ENCODE peak calls at places on chromosomes 16 and 17, in eight cellular contexts. A is fibroblast of mammary gland, W is OCI-LY7, K is AG10803, X is fibroblast of lung, P is HFF-Myc, R is thoracic aorta, V is esophagus squamous epithelium. H is an unnamed sample.

GRCh38 chr16:11668590-11669379 is 530 bp downstream of the SNN start:
- DNase-seq in A (no peak), W (no peak), K (no peak), X (no peak), V (no peak), R (no peak), P (no peak), H (no peak)

GRCh38 chr16:12907670-12908233 is 6.4 kb downstream of the SHISA9 start:
- DNase-seq in P (no peak), R (no peak), A (no peak), X (no peak), V (no peak), W (peak; percentile 31), K (no peak), H (no peak)

GRCh38 chr17:64682261-64683181 is 20.4 kb upstream of the SMURF2 start:
- DNase-seq in X (peak; percentile 94), R (no peak), K (peak; percentile 59), P (no peak), W (no peak), V (no peak), A (peak; percentile 51), H (no peak)

GRCh38 chr17:44351961-44352921 is 7.1 kb downstream of the GRN start:
- DNase-seq in A (no peak), X (no peak), P (no peak), W (no peak), K (no peak), V (no peak), R (no peak), H (no peak)

GRCh38 chr17:65362826-65363225 is 198.6 kb downstream of the AXIN2 start:
- DNase-seq in R (no peak), X (peak; percentile 11), P (no peak), V (no peak), W (no peak), A (peak; percentile 3), K (no peak), H (peak; percentile 34)

GRCh38 chr16:66605177-66605999 is 884 bp downstream of the CMTM3 start:
- DNase-seq in X (peak; percentile 63), R (no peak), W (peak; percentile 38), K (peak; percentile 36), P (no peak), V (no peak), A (peak; percentile 40), H (peak; percentile 32)

GRCh38 chr17:30956764-30957374 is 14.0 kb upstream of the RNF135 start:
- DNase-seq in X (no peak), P (no peak), R (no peak), K (no peak), A (no peak), W (no peak), V (no peak), H (no peak)

GRCh38 chr17:41710472-41711090 is 1.6 kb upstream of the GAST start:
- DNase-seq in P (no peak), X (peak; percentile 91), W (no peak), V (no peak), A (peak; percentile 95), K (peak; percentile 67), R (no peak), H (peak; percentile 76)

GRCh38 chr16:53775821-53776431 is 72.0 kb downstream of the FTO start:
- DNase-seq in K (peak; percentile 98), A (peak; percentile 92), X (peak; percentile 97), W (no peak), V (no peak), R (peak; percentile 12), P (peak; percentile 61), H (peak; percentile 93)

GRCh38 chr17:66508896-66509843 is 206.8 kb downstream of the PRKCA start:
- DNase-seq in A (peak; percentile 93), P (no peak), K (peak; percentile 88), X (peak; percentile 90), W (no peak), R (no peak), V (no peak), H (peak; percentile 94)

GRCh38 chr16:54505479-54506247 is 219.1 kb upstream of the IRX3 start:
- DNase-seq in W (no peak), R (no peak), A (no peak), V (no peak), P (no peak), K (no peak), X (no peak), H (no peak)

GRCh38 chr16:64542152-64542551 is 579.7 kb downstream of the CDH11 start:
- DNase-seq in R (no peak), K (no peak), W (no peak), P (no peak), X (no peak), A (no peak), V (no peak), H (no peak)

GRCh38 chr17:2082003-2082862 is 27.3 kb downstream of the HIC1 start:
- DNase-seq in R (no peak), P (no peak), X (no peak), A (peak; percentile 38), W (no peak), V (no peak), K (peak; percentile 60), H (peak; percentile 36)

GRCh38 chr17:40452074-40452787 is 9.0 kb downstream of the IGFBP4 start:
- DNase-seq in W (no peak), P (no peak), K (peak; percentile 88), X (peak; percentile 99), V (no peak), R (peak; percentile 44), A (peak; percentile 98), H (no peak)

GRCh38 chr16:85954927-85955539 is 56.1 kb downstream of the IRF8 start:
- DNase-seq in P (no peak), K (no peak), R (no peak), A (no peak), V (no peak), X (no peak), W (no peak), H (no peak)

GRCh38 chr17:70808596-70808995 is 639.3 kb downstream of the KCNJ2 start:
- DNase-seq in A (no peak), P (no peak), W (peak; percentile 19), V (no peak), R (no peak), K (no peak), X (no peak), H (peak; percentile 45)

DNA sequence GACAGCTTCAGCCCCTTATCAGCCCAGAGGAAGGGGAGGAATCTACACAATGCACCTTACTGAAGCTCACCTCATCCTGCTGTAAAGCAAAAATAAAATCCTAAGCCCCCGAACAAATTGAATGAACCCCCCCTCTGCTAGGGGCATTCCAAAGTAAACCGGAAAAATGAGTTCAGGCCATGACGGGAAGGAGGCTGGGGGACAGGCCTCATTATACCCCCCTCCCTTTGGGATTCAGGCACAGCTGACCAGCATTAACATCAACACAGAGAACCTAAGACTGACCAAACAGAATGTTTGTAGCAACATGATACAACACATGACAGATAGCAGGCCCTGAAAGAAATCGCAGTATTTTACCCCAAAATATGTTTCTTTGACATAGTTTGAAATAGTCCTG is 64.2 kb downstream of the DNAH17 start:
- DNase-seq in X (no peak), A (no peak), R (no peak), P (no peak), K (no peak), W (no peak), V (no peak), H (no peak)
- TF ChIP-seq CTCF in X (no peak), A (no peak), R (no peak), P (no peak), K (no peak), W (no peak), V (no peak), H (no peak)

GRCh38 chr16:81097230-81097629 is 1.0 kb upstream of the GCSH start:
- DNase-seq in A (no peak), W (no peak), R (no peak), X (no peak), K (no peak), P (no peak), V (no peak), H (no peak)
- H3K4me3 ChIP-seq in A (no peak overlapping the region), W (no peak overlapping the region), R (no peak overlapping the region), X (no peak overlapping the region), K (no peak overlapping the region), P (no peak overlapping the region), V (no peak overlapping the region), H (no peak overlapping the region)

GRCh38 chr16:50717109-50717893 is 23.9 kb downstream of the NOD2 start:
- DNase-seq in K (no peak), P (no peak), V (no peak), R (no peak), A (no peak), X (no peak), W (no peak), H (no peak)
- TF ChIP-seq CTCF in K (no peak), P (no peak), V (no peak), R (no peak), A (no peak), X (no peak), W (no peak), H (no peak)

GRCh38 chr17:58336456-58337094 is 8.0 kb upstream of the TSPOAP1 start:
- DNase-seq in K (peak; percentile 85), P (peak; percentile 53), W (peak; percentile 83), V (no peak), X (peak; percentile 34), A (peak; percentile 68), R (no peak), H (peak; percentile 36)
- H3K4me3 ChIP-seq in K (no peak overlapping the region), P (no peak overlapping the region), W (peak overlapping the region; percentile 98), V (no peak overlapping the region), X (no peak overlapping the region), A (no peak overlapping the region), R (no peak overlapping the region), H (no peak overlapping the region)

DNA sequence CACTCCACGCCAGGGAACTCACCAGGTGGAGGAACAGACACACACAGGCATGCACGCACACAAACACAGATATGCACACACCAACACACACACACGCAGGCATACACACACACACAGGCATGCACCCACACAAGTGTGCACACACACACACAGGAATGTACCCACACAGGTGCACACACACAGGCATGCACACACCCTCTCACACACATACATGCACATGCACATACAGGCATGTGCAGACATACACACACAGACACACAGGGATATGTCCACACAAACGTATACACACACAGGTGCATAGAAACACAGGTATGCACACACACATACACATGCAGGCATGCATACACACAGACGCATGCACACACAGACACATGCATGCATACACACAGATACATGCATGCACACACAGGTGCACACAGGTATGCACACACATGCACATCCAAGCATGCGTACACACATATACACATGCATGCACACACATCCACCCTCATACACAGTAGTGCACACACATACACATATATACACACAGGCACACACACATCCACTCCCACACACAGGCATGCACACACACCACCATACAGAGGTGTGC is 39.2 kb downstream of the COTL1 start:
- DNase-seq in A (no peak), W (no peak), V (no peak), K (no peak), R (no peak), P (no peak), X (no peak), H (no peak)
- TF ChIP-seq CTCF in A (no peak), W (no peak), V (no peak), K (no peak), R (no peak), P (no peak), X (no peak), H (no peak)

H was measured in epithelial cell of esophagus.